ENCODE peak calls at places on chromosomes 16 and 17, in eight cellular contexts. E, U, M, P, F, Y, T and H are unnamed samples.

GRCh38 chr17:75011788-75012319 is 616 bp upstream of the MRPL58 start:
- DNase-seq in E (peak), U (peak), M (peak), P (peak), F (no peak), Y (peak), T (peak), H (no peak)

GRCh38 chr17:57519199-57519598 is 225.9 kb downstream of the CCDC182 start:
- DNase-seq in E (no peak), U (no peak), M (no peak), P (peak), F (peak), Y (peak), T (peak), H (peak)

GRCh38 chr17:79152636-79153035 is 78.0 kb downstream of the ENGASE start:
- DNase-seq in E (no peak), U (no peak), M (no peak), P (no peak), F (no peak), Y (no peak), T (no peak), H (no peak)

GRCh38 chr16:11612110-11612981 is 25.6 kb upstream of the LITAF start:
- DNase-seq in E (no peak), U (no peak), M (peak), P (no peak), F (no peak), Y (no peak), T (no peak), H (no peak)

GRCh38 chr17:44830359-44831269 is 527 bp upstream of the GJC1 start:
- DNase-seq in E (peak), U (peak), M (peak), P (peak), F (no peak), Y (peak), T (peak), H (no peak)

GRCh38 chr17:69518951-69519350 is 104.5 kb downstream of the MAP2K6 start:
- DNase-seq in E (no peak), U (no peak), M (no peak), P (no peak), F (no peak), Y (no peak), T (no peak), H (no peak)

GRCh38 chr16:27421961-27422740 is 20.2 kb downstream of the IL21R start:
- DNase-seq in E (no peak), U (no peak), M (no peak), P (no peak), F (no peak), Y (no peak), T (no peak), H (no peak)

GRCh38 chr17:76189741-76190140 is 48.7 kb upstream of the FOXJ1 start:
- DNase-seq in E (no peak), U (no peak), M (no peak), P (no peak), F (no peak), Y (no peak), T (no peak), H (no peak)

GRCh38 chr16:72467157-72467759 is 295.3 kb upstream of the PMFBP1 start:
- DNase-seq in E (no peak), U (peak), M (peak), P (peak), F (peak), Y (peak), T (peak), H (no peak)

GRCh38 chr17:27446569-27447301 is 9.5 kb upstream of the KSR1 start:
- DNase-seq in E (no peak), U (peak), M (no peak), P (peak), F (peak), Y (peak), T (peak), H (no peak)

GRCh38 chr16:65125322-65125721 is 3.5 kb upstream of the CDH11 start:
- DNase-seq in E (no peak), U (no peak), M (no peak), P (no peak), F (no peak), Y (no peak), T (no peak), H (no peak)

GRCh38 chr17:33057564-33057963 is 65.9 kb downstream of the SPACA3 start:
- DNase-seq in E (no peak), U (no peak), M (no peak), P (no peak), F (no peak), Y (no peak), T (no peak), H (no peak)

GRCh38 chr17:42484304-42484703 is 25.6 kb downstream of the ATP6V0A1 start:
- DNase-seq in E (no peak), U (peak), M (no peak), P (no peak), F (no peak), Y (no peak), T (no peak), H (no peak)

GRCh38 chr17:80426671-80427326 is 11.8 kb downstream of the ENDOV start:
- DNase-seq in E (peak), U (peak), M (peak), P (peak), F (peak), Y (peak), T (peak), H (peak)

GRCh38 chr16:71426069-71426879 is 15.6 kb downstream of the TLE7 start:
- DNase-seq in E (no peak), U (peak), M (peak), P (peak), F (peak), Y (peak), T (peak), H (peak)

GRCh38 chr17:30291571-30292489 is at the start of gene BLMH:
- DNase-seq in E (peak), U (peak), M (peak), P (peak), F (peak), Y (peak), T (peak), H (peak)

GRCh38 chr17:50547736-50548083 is 736 bp downstream of the SPATA20 start:
- DNase-seq in E (no peak), U (no peak), M (no peak), P (no peak), F (no peak), Y (no peak), T (no peak), H (no peak)

GRCh38 chr17:51298508-51299371 is 38.4 kb downstream of the UTP18 start:
- DNase-seq in E (no peak), U (peak), M (peak), P (peak), F (no peak), Y (peak), T (peak), H (no peak)

GRCh38 chr16:919658-920631 is 50.8 kb downstream of the LMF1 start:
- DNase-seq in E (peak), U (peak), M (no peak), P (peak), F (peak), Y (peak), T (peak), H (no peak)

GRCh38 chr16:81627024-81627423 is 152.1 kb upstream of the PLCG2 start:
- DNase-seq in E (no peak), U (no peak), M (no peak), P (no peak), F (no peak), Y (no peak), T (no peak), H (no peak)

GRCh38 chr17:65595071-65595655 is 33.7 kb upstream of the AXIN2 start:
- DNase-seq in E (no peak), U (no peak), M (no peak), P (no peak), F (no peak), Y (no peak), T (no peak), H (no peak)

GRCh38 chr17:68457168-68457538 is at the start of gene WIPI1:
- DNase-seq in E (no peak), U (no peak), M (no peak), P (no peak), F (no peak), Y (no peak), T (no peak), H (no peak)

GRCh38 chr17:17056167-17056562 is 13.9 kb downstream of the MPRIP start:
- DNase-seq in E (peak), U (no peak), M (no peak), P (no peak), F (no peak), Y (no peak), T (no peak), H (no peak)

GRCh38 chr17:75231741-75232464 is 26.4 kb downstream of the NUP85 start:
- DNase-seq in E (no peak), U (no peak), M (no peak), P (no peak), F (no peak), Y (no peak), T (no peak), H (no peak)

GRCh38 chr17:40862985-40863733 is 3.9 kb downstream of the KRT12 start:
- DNase-seq in E (no peak), U (peak), M (peak), P (peak), F (no peak), Y (no peak), T (no peak), H (peak)
- TF ChIP-seq CTCF in E (no peak), U (peak), M (peak), P (peak), F (peak), Y (peak), T (peak), H (peak)

DNA sequence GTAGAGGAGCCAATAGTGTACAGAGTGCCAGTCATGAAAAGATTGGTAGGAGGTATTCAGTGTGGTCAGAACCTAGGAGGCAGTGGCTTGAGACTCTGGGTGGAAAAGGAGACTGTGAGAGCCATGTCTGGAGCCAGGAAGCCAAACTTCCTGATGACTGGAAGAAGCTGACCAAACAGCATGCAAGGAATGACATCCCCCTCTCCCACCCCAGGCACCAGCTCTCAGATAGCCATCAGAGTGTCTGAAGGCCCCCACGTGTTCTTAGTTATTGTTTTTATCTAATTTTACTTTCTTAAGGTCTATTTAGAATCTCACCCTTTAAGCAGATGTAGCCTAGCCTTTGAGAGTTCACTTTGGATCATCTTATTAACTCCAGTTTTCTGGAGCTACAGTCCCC is 1.2 kb upstream of the CMTM1 start:
- DNase-seq in E (no peak), U (no peak), M (no peak), P (no peak), F (no peak), Y (no peak), T (no peak), H (no peak)
- TF ChIP-seq CTCF in E (no peak), U (no peak), M (no peak), P (no peak), F (no peak), Y (no peak), T (no peak), H (no peak)

GRCh38 chr17:64145460-64145750 is 15.5 kb upstream of the ERN1 start:
- DNase-seq in E (no peak), U (no peak), M (no peak), P (no peak), F (no peak), Y (no peak), T (no peak), H (no peak)

GRCh38 chr17:64148017-64148631 is 18.2 kb upstream of the ERN1 start:
- DNase-seq in E (no peak), U (peak), M (peak), P (peak), F (no peak), Y (peak), T (peak), H (no peak)

GRCh38 chr17:64147110-64148016 is 17.4 kb upstream of the ERN1 start:
- DNase-seq in E (no peak), U (peak), M (peak), P (no peak), F (no peak), Y (peak), T (peak), H (no peak)

GRCh38 chr17:64146418-64147109 is 16.6 kb upstream of the ERN1 start:
- DNase-seq in E (peak), U (peak), M (peak), P (peak), F (peak), Y (peak), T (peak), H (peak)

DNA sequence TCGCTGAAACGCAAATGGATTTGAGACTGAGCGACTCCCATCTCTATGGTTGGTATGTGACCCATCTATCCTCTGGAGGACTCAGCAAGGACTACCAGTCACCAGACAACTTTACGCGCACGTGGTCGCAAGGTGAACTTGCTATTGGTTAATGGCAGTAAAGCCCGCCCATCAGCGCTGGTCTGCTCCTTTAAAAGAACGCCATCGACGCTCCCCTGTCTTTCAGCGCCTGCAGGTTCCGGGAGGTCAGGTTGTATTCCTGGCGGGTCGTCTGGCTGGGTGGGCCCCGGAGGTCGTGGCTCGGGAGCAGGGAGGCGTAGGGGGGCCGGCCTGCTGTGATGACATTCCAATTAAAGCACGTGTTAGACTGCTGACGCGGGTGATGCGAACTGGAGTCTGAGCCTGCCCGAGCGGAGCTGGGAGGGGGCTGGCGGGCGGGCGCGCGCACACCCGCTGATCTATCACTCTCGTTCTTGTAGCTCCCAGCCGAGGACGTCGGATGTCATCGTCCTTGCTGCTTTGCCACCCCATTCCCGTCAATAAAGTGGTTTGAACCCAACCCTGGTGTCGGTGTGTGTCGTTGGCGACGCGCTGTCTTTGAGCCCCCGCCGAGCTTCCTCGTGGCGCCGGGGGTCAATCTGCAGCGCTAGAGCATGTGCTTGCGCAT is 15.9 kb upstream of the ERN1 start:
- DNase-seq in E (peak), U (peak), M (peak), P (peak), F (peak), Y (peak), T (peak), H (peak)
- TF ChIP-seq CTCF in E (no peak), U (no peak), M (no peak), P (no peak), F (no peak), Y (no peak), T (no peak), H (no peak)

GRCh38 chr16:84137769-84138357 is 7.1 kb downstream of the HSDL1 start:
- DNase-seq in E (no peak), U (no peak), M (no peak), P (no peak), F (no peak), Y (no peak), T (no peak), H (no peak)
- TF ChIP-seq CTCF in E (no peak), U (no peak), M (no peak), P (no peak), F (no peak), Y (no peak), T (no peak), H (no peak)

GRCh38 chr17:9577402-9577709 is 914 bp downstream of the CFAP52 start:
- DNase-seq in E (no peak), U (no peak), M (no peak), P (no peak), F (no peak), Y (no peak), T (no peak), H (no peak)
- TF ChIP-seq CTCF in E (no peak), U (no peak), M (no peak), P (no peak), F (no peak), Y (no peak), T (no peak), H (no peak)

DNA sequence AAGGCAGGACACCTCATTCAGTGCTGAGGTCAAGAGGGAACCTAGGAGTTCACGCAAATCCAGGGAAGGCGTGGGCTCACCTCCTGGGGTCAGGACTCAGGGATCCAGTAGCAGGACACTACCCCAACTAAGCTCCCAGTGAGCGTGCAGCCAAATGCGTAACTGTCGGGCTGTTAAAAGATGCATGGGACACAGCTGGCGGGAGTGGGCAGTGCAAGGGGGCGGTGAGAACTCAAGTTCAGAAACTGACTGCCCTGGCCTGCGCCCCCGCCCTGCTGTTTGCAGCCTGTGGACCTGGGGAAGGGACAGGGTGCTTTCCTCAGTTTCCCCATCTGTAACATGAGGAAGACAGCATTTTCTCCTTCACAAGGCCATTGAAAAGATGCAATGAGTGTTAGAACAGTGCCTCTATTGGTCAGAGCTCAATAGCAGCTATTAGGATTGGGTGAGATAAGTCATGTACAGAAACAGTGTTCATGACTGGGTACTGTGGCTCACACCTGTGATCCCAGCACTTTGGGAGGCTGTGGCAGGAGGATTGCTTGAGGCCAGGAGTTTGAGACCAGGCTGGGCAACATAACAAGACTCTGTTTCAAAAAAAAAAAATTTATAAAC is 20.2 kb downstream of the CDIPT start:
- DNase-seq in E (no peak), U (no peak), M (no peak), P (no peak), F (no peak), Y (no peak), T (no peak), H (no peak)
- TF ChIP-seq CTCF in E (no peak), U (no peak), M (peak), P (peak), F (no peak), Y (no peak), T (no peak), H (no peak)

DNA sequence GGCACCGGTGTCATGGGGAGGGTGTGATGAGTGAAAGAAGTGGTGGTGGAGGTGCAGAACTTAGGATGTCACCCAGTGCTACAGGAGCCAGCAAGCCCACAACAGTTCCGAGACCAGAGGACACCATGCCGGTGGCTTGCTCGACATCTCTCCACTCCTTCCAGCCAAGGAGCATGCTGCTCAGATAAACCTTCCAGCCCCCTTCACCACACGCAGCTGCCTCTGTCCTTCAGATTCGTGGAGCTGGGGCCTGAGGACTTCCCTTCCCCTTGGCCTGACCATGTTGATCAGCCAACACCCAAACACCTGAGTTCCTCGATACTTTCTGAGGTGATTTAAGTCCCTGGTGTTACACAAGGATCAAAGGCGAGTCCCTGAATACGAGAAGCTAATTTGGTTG is 188.8 kb upstream of the FOXF1 start:
- DNase-seq in E (no peak), U (no peak), M (no peak), P (no peak), F (no peak), Y (no peak), T (no peak), H (no peak)
- TF ChIP-seq CTCF in E (no peak), U (no peak), M (no peak), P (no peak), F (no peak), Y (no peak), T (no peak), H (no peak)